ENCODE peak calls at places on chromosomes 16 and 17, in six cellular contexts. One of them, this sample, is unnamed.
A peak's percentile ranks its signal among the peaks of the same experiment; 100 is the strongest.

GRCh38 chr16:89657442-89658220 is at the start of the genes CHMP1A and SPATA33:
- DNase-seq in transverse colon: peak; percentile 92
- DNase-seq in body of pancreas: peak; percentile 94
- DNase-seq in A549: peak; percentile 84
- DNase-seq in heart left ventricle: peak; percentile 93
- DNase-seq in lower leg skin: peak; percentile 76
- DNase-seq in this sample: peak; percentile 93

GRCh38 chr16:87833548-87833947 is 35.8 kb downstream of the SLC7A5 start:
- DNase-seq in transverse colon: no peak
- DNase-seq in body of pancreas: no peak
- DNase-seq in A549: no peak
- DNase-seq in heart left ventricle: no peak
- DNase-seq in lower leg skin: no peak
- DNase-seq in this sample: no peak

GRCh38 chr16:67445441-67445912 is 14.6 kb downstream of the HSD11B2 start:
- DNase-seq in transverse colon: peak; percentile 8
- DNase-seq in body of pancreas: no peak
- DNase-seq in A549: no peak
- DNase-seq in heart left ventricle: peak; percentile 72
- DNase-seq in lower leg skin: no peak
- DNase-seq in this sample: no peak

GRCh38 chr16:46855389-46855788 is 24.4 kb upstream of the C16orf87 start:
- DNase-seq in transverse colon: no peak
- DNase-seq in body of pancreas: no peak
- DNase-seq in A549: no peak
- DNase-seq in heart left ventricle: no peak
- DNase-seq in lower leg skin: no peak
- DNase-seq in this sample: no peak

GRCh38 chr17:59490259-59490658 is 75.2 kb upstream of the DHX40 start:
- DNase-seq in transverse colon: no peak
- DNase-seq in body of pancreas: no peak
- DNase-seq in A549: no peak
- DNase-seq in heart left ventricle: no peak
- DNase-seq in lower leg skin: no peak
- DNase-seq in this sample: no peak

GRCh38 chr16:29744541-29745101 is 1.2 kb downstream of the C16orf54 start:
- DNase-seq in transverse colon: no peak
- DNase-seq in body of pancreas: no peak
- DNase-seq in A549: no peak
- DNase-seq in heart left ventricle: no peak
- DNase-seq in lower leg skin: no peak
- DNase-seq in this sample: no peak

GRCh38 chr17:15092762-15093161 is 172.4 kb downstream of the PMP22 start:
- DNase-seq in transverse colon: no peak
- DNase-seq in body of pancreas: no peak
- DNase-seq in A549: no peak
- DNase-seq in heart left ventricle: peak; percentile 33
- DNase-seq in lower leg skin: no peak
- DNase-seq in this sample: no peak

GRCh38 chr17:13518271-13519000 is 83.3 kb downstream of the HS3ST3A1 start:
- DNase-seq in transverse colon: no peak
- DNase-seq in body of pancreas: no peak
- DNase-seq in A549: no peak
- DNase-seq in heart left ventricle: no peak
- DNase-seq in lower leg skin: no peak
- DNase-seq in this sample: no peak

GRCh38 chr17:81511800-81512559 is 619 bp downstream of the ACTG1 start:
- DNase-seq in transverse colon: no peak
- DNase-seq in body of pancreas: peak; percentile 24
- DNase-seq in A549: no peak
- DNase-seq in heart left ventricle: peak; percentile 61
- DNase-seq in lower leg skin: peak; percentile 46
- DNase-seq in this sample: no peak

GRCh38 chr16:56981729-56982271 is 7.6 kb upstream of the NLRC5 start:
- DNase-seq in transverse colon: no peak
- DNase-seq in body of pancreas: no peak
- DNase-seq in A549: no peak
- DNase-seq in heart left ventricle: no peak
- DNase-seq in lower leg skin: no peak
- DNase-seq in this sample: no peak

GRCh38 chr16:85888405-85889331 is 10.3 kb upstream of the IRF8 start:
- DNase-seq in transverse colon: no peak
- DNase-seq in body of pancreas: no peak
- DNase-seq in A549: peak; percentile 34
- DNase-seq in heart left ventricle: no peak
- DNase-seq in lower leg skin: no peak
- DNase-seq in this sample: peak; percentile 72

GRCh38 chr16:47917118-47917517 is 238.7 kb downstream of the ABCC12 start:
- DNase-seq in transverse colon: no peak
- DNase-seq in body of pancreas: no peak
- DNase-seq in A549: no peak
- DNase-seq in heart left ventricle: no peak
- DNase-seq in lower leg skin: no peak
- DNase-seq in this sample: no peak

GRCh38 chr17:46813920-46814319 is 4.6 kb downstream of the WNT3 start:
- DNase-seq in transverse colon: no peak
- DNase-seq in body of pancreas: no peak
- DNase-seq in A549: no peak
- DNase-seq in heart left ventricle: no peak
- DNase-seq in lower leg skin: no peak
- DNase-seq in this sample: no peak

GRCh38 chr16:29824589-29825144 is 4.4 kb downstream of the MVP start:
- DNase-seq in transverse colon: no peak
- DNase-seq in body of pancreas: no peak
- DNase-seq in A549: peak; percentile 68
- DNase-seq in heart left ventricle: no peak
- DNase-seq in lower leg skin: no peak
- DNase-seq in this sample: no peak

GRCh38 chr17:72151565-72152391 is 31.0 kb downstream of the SOX9 start:
- DNase-seq in transverse colon: peak; percentile 29
- DNase-seq in body of pancreas: peak; percentile 40
- DNase-seq in A549: peak; percentile 99
- DNase-seq in heart left ventricle: peak; percentile 86
- DNase-seq in lower leg skin: peak; percentile 24
- DNase-seq in this sample: peak; percentile 89

GRCh38 chr17:2564876-2565275 is 28.6 kb upstream of the PAFAH1B1 start:
- DNase-seq in transverse colon: peak; percentile 23
- DNase-seq in body of pancreas: peak; percentile 13
- DNase-seq in A549: no peak
- DNase-seq in heart left ventricle: no peak
- DNase-seq in lower leg skin: no peak
- DNase-seq in this sample: peak; percentile 30
- TF ChIP-seq POLR2A in transverse colon: no peak
- TF ChIP-seq POLR2A in body of pancreas: no peak
- TF ChIP-seq POLR2A in A549: no peak
- TF ChIP-seq POLR2A in heart left ventricle: no peak
- TF ChIP-seq POLR2A in lower leg skin: no peak
- TF ChIP-seq POLR2A in this sample: no peak

DNA sequence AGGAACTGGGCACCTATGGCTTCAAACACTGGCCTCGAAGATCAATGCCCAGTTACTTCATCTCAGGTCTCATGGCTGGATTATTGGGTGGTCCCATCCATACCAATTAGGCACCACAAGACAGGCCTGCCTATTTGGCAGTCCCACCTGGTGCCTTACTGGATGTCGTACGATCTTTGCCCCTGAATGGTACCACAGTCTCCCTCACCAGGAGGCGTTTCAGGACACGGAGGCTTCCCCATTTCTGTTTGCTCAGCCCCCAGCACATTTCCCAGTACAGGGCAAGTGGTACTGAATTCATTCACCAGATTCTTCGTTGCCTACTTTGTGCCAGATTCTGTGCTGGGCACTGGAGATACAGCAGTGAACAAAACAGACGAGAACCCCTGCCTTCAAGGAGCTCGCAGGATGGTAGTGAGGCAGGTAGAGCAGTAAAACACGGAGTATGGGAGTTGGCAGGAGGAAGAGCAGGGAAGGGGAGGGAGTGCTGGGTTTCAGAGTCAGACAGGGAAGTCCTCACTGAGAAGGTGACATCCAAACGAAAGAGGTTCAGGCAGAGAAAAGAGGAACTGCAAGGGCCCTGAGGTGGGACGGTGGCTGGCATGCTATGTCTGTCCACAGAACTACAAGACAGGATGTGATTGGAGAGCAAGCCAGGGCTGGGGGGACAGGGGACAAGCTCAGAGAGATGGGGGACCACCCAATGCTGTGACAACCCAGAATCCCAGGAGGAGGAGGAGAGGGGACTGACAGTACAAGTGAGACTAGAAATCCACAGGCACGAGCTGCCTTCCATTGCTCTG is 99.7 kb downstream of the RAB11FIP4 start:
- DNase-seq in transverse colon: peak; percentile 57
- DNase-seq in body of pancreas: no peak
- DNase-seq in A549: no peak
- DNase-seq in heart left ventricle: no peak
- DNase-seq in lower leg skin: no peak
- DNase-seq in this sample: no peak
- TF ChIP-seq POLR2A in transverse colon: no peak
- TF ChIP-seq POLR2A in body of pancreas: no peak
- TF ChIP-seq POLR2A in A549: no peak
- TF ChIP-seq POLR2A in heart left ventricle: no peak
- TF ChIP-seq POLR2A in lower leg skin: no peak
- TF ChIP-seq POLR2A in this sample: no peak

GRCh38 chr17:50240876-50241275 is 33.4 kb upstream of the TMEM92 start:
- DNase-seq in transverse colon: no peak
- DNase-seq in body of pancreas: no peak
- DNase-seq in A549: no peak
- DNase-seq in heart left ventricle: no peak
- DNase-seq in lower leg skin: no peak
- DNase-seq in this sample: no peak
- TF ChIP-seq POLR2A in transverse colon: no peak
- TF ChIP-seq POLR2A in body of pancreas: no peak
- TF ChIP-seq POLR2A in A549: no peak
- TF ChIP-seq POLR2A in heart left ventricle: no peak
- TF ChIP-seq POLR2A in lower leg skin: no peak
- TF ChIP-seq POLR2A in this sample: no peak

GRCh38 chr17:50192116-50192872 is 9.1 kb downstream of the COL1A1 start:
- DNase-seq in transverse colon: no peak
- DNase-seq in body of pancreas: no peak
- DNase-seq in A549: no peak
- DNase-seq in heart left ventricle: no peak
- DNase-seq in lower leg skin: no peak
- DNase-seq in this sample: no peak

GRCh38 chr17:50190278-50191069 is 11.0 kb downstream of the COL1A1 start:
- DNase-seq in transverse colon: no peak
- DNase-seq in body of pancreas: no peak
- DNase-seq in A549: no peak
- DNase-seq in heart left ventricle: no peak
- DNase-seq in lower leg skin: no peak
- DNase-seq in this sample: no peak

GRCh38 chr17:50191070-50192045 is 10.1 kb downstream of the COL1A1 start:
- DNase-seq in transverse colon: no peak
- DNase-seq in body of pancreas: no peak
- DNase-seq in A549: no peak
- DNase-seq in heart left ventricle: no peak
- DNase-seq in lower leg skin: no peak
- DNase-seq in this sample: no peak

GRCh38 chr17:50194441-50195195 is 6.8 kb downstream of the COL1A1 start:
- DNase-seq in transverse colon: no peak
- DNase-seq in body of pancreas: no peak
- DNase-seq in A549: no peak
- DNase-seq in heart left ventricle: no peak
- DNase-seq in lower leg skin: no peak
- DNase-seq in this sample: no peak

GRCh38 chr17:50192873-50193274 is 8.6 kb downstream of the COL1A1 start:
- DNase-seq in transverse colon: no peak
- DNase-seq in body of pancreas: no peak
- DNase-seq in A549: no peak
- DNase-seq in heart left ventricle: no peak
- DNase-seq in lower leg skin: no peak
- DNase-seq in this sample: no peak
- TF ChIP-seq POLR2A in transverse colon: no peak
- TF ChIP-seq POLR2A in body of pancreas: no peak
- TF ChIP-seq POLR2A in A549: no peak
- TF ChIP-seq POLR2A in heart left ventricle: no peak
- TF ChIP-seq POLR2A in lower leg skin: no peak
- TF ChIP-seq POLR2A in this sample: no peak